ENCODE peak calls at places on chromosome 13, in five cellular contexts. D is kidney, R is tibial artery, J is Calu3, Q is H9. X is an unnamed sample.

GRCh38 chr13:73341748-73342147 is 282.9 kb downstream of the KLF5 start:
- DNase-seq in D (no peak), R (no peak), J (no peak), Q (peak), X (no peak)

GRCh38 chr13:40152145-40152544 is 496.7 kb downstream of the COG6 start:
- DNase-seq in D (no peak), R (peak), J (peak), Q (no peak), X (no peak)

GRCh38 chr13:22095794-22096193 is 424.9 kb downstream of the FGF9 start:
- DNase-seq in D (no peak), R (no peak), J (no peak), Q (no peak), X (no peak)

GRCh38 chr13:70505809-70506208 is 397.6 kb upstream of the KLHL1 start:
- DNase-seq in D (no peak), R (no peak), J (no peak), Q (no peak), X (no peak)

GRCh38 chr13:85661639-85662038 is 137.6 kb downstream of the SLITRK6 start:
- DNase-seq in D (no peak), R (no peak), J (no peak), Q (no peak), X (no peak)

GRCh38 chr13:113178070-113178895 is 19.8 kb downstream of the PROZ start:
- DNase-seq in D (no peak), R (no peak), J (no peak), Q (no peak), X (no peak)

GRCh38 chr13:105048685-105049084 is 1486.8 kb downstream of the EFNB2 start:
- DNase-seq in D (no peak), R (no peak), J (no peak), Q (no peak), X (no peak)

GRCh38 chr13:26971990-26972888 is 199.4 kb downstream of the USP12 start:
- DNase-seq in D (no peak), R (no peak), J (peak), Q (peak), X (no peak)

GRCh38 chr13:82898625-82899024 is 983.6 kb downstream of the SLITRK1 start:
- DNase-seq in D (no peak), R (no peak), J (peak), Q (no peak), X (no peak)

GRCh38 chr13:74026753-74027152 is 107.5 kb downstream of the KLF12 start:
- DNase-seq in D (peak), R (no peak), J (peak), Q (peak), X (no peak)

GRCh38 chr13:113231306-113232207 is 22.1 kb downstream of the CUL4A start:
- DNase-seq in D (no peak), R (no peak), J (no peak), Q (no peak), X (no peak)

GRCh38 chr13:73902847-73903246 is 231.4 kb downstream of the KLF12 start:
- DNase-seq in D (no peak), R (no peak), J (no peak), Q (no peak), X (no peak)

GRCh38 chr13:83440465-83440864 is 441.8 kb downstream of the SLITRK1 start:
- DNase-seq in D (no peak), R (no peak), J (no peak), Q (no peak), X (no peak)

GRCh38 chr13:30346159-30346788 is 38.9 kb upstream of the KATNAL1 start:
- DNase-seq in D (no peak), R (no peak), J (peak), Q (no peak), X (no peak)

GRCh38 chr13:99446242-99446641 is 55.0 kb upstream of the TM9SF2 start:
- DNase-seq in D (no peak), R (no peak), J (no peak), Q (peak), X (no peak)
- TF ChIP-seq CTCF in D (no peak), R (no peak), J (no peak), Q (peak), X (no peak)

GRCh38 chr13:48189122-48189521 is 43.9 kb upstream of the ITM2B start:
- DNase-seq in D (no peak), R (no peak), J (no peak), Q (no peak), X (no peak)
- TF ChIP-seq CTCF in D (no peak), R (no peak), J (no peak), Q (no peak), X (no peak)

GRCh38 chr13:50081106-50081898 is 66.1 kb downstream of the KCNRG start:
- DNase-seq in D (peak), R (peak), J (peak), Q (peak), X (peak)
- TF ChIP-seq CTCF in D (no peak), R (no peak), J (no peak), Q (peak), X (no peak)

GRCh38 chr13:91817250-91817649 is 418.8 kb downstream of the GPC5 start:
- DNase-seq in D (no peak), R (no peak), J (no peak), Q (no peak), X (no peak)
- TF ChIP-seq CTCF in D (peak), R (peak), J (no peak), Q (no peak), X (no peak)

GRCh38 chr13:97574926-97575325 is 141.0 kb downstream of the RAP2A start:
- DNase-seq in D (no peak), R (no peak), J (no peak), Q (peak), X (no peak)
- TF ChIP-seq CTCF in D (peak), R (peak), J (no peak), Q (peak), X (no peak)

GRCh38 chr13:96650301-96650886 is 343.9 kb downstream of the OXGR1 start:
- DNase-seq in D (no peak), R (no peak), J (no peak), Q (no peak), X (no peak)
- TF ChIP-seq CTCF in D (no peak), R (peak), J (no peak), Q (peak), X (no peak)

GRCh38 chr13:79675931-79676658 is 195.1 kb downstream of the NDFIP2 start:
- DNase-seq in D (no peak), R (no peak), J (no peak), Q (no peak), X (no peak)
- TF ChIP-seq CTCF in D (no peak), R (no peak), J (no peak), Q (no peak), X (no peak)

GRCh38 chr13:47420012-47420411 is 523.2 kb upstream of the HTR2A start:
- DNase-seq in D (no peak), R (no peak), J (no peak), Q (no peak), X (no peak)
- TF ChIP-seq CTCF in D (no peak), R (no peak), J (no peak), Q (no peak), X (no peak)

GRCh38 chr13:77506874-77507273 is 28.6 kb upstream of the SCEL start:
- DNase-seq in D (no peak), R (no peak), J (no peak), Q (no peak), X (no peak)
- TF ChIP-seq CTCF in D (no peak), R (peak), J (no peak), Q (peak), X (no peak)

GRCh38 chr13:111323950-111324651 is 3.7 kb downstream of the TEX29 start:
- DNase-seq in D (peak), R (peak), J (no peak), Q (peak), X (peak)
- TF ChIP-seq CTCF in D (no peak), R (no peak), J (no peak), Q (no peak), X (no peak)

X was measured in CD14-positive monocyte.